ENCODE peak calls at places on chromosomes 12 and 14, in nine cellular contexts. F, I, B, U, Q, R, N, M and A are unnamed samples.
A peak's percentile ranks its signal among the peaks of the same experiment; 100 is the strongest.

GRCh38 chr12:116142936-116143882 is 134.3 kb downstream of the MED13L start:
- DNase-seq in F (peak; percentile 33), M (peak; percentile 49), U (no peak), B (no peak), I (no peak), Q (no peak), N (peak; percentile 79), R (no peak), A (no peak)

GRCh38 chr12:121955258-121956040 is 37.1 kb downstream of the CFAP251 start:
- DNase-seq in N (peak; percentile 29), Q (no peak), M (no peak), F (peak; percentile 48), U (no peak), R (no peak), I (no peak), B (no peak), A (no peak)

GRCh38 chr14:105933238-105933637 is 406.9 kb downstream of the TMEM121 start:
- DNase-seq in I (no peak), M (no peak), Q (no peak), B (no peak), R (peak; percentile 0), N (no peak), F (no peak), U (no peak), A (no peak)

GRCh38 chr14:45246633-45247173 is 6.3 kb downstream of the MIS18BP1 start:
- DNase-seq in R (no peak), F (no peak), B (no peak), U (no peak), N (no peak), I (no peak), M (no peak), Q (no peak), A (no peak)

GRCh38 chr14:51846631-51847488 is 13.6 kb upstream of the GNG2 start:
- DNase-seq in Q (peak; percentile 41), U (peak; percentile 33), M (peak; percentile 26), N (no peak), I (peak; percentile 19), F (no peak), R (no peak), B (peak; percentile 63), A (peak; percentile 28)

GRCh38 chr12:103952497-103952896 is 13.2 kb upstream of the TDG start:
- DNase-seq in R (no peak), F (no peak), I (no peak), B (no peak), Q (no peak), U (no peak), N (no peak), M (no peak), A (no peak)

GRCh38 chr12:128672428-128672827 is 151.3 kb downstream of the SLC15A4 start:
- DNase-seq in U (no peak), M (no peak), R (no peak), Q (no peak), B (no peak), F (no peak), N (no peak), I (no peak), A (no peak)

GRCh38 chr12:27969901-27970390 is 2.6 kb downstream of the PTHLH start:
- DNase-seq in B (peak; percentile 76), I (peak; percentile 37), U (no peak), N (no peak), R (peak; percentile 30), F (peak; percentile 90), Q (peak; percentile 76), M (no peak), A (no peak)

GRCh38 chr12:65867428-65867827 is 43.1 kb downstream of the HMGA2 start:
- DNase-seq in R (no peak), F (no peak), I (no peak), B (no peak), Q (no peak), U (no peak), N (peak; percentile 85), M (no peak), A (peak; percentile 74)

GRCh38 chr14:54976316-54976715 is 50.6 kb downstream of the WDHD1 start:
- DNase-seq in R (no peak), U (no peak), M (peak; percentile 4), I (no peak), B (no peak), N (peak; percentile 60), Q (no peak), F (no peak), A (peak; percentile 83)

GRCh38 chr12:94405378-94406116 is 54.1 kb downstream of the CEP83 start:
- DNase-seq in B (no peak), I (no peak), N (no peak), Q (no peak), U (no peak), F (no peak), R (no peak), M (no peak), A (no peak)

GRCh38 chr12:94401326-94401725 is 58.3 kb downstream of the CEP83 start:
- DNase-seq in N (no peak), B (no peak), F (no peak), M (no peak), R (no peak), Q (no peak), U (no peak), I (no peak), A (no peak)

DNA sequence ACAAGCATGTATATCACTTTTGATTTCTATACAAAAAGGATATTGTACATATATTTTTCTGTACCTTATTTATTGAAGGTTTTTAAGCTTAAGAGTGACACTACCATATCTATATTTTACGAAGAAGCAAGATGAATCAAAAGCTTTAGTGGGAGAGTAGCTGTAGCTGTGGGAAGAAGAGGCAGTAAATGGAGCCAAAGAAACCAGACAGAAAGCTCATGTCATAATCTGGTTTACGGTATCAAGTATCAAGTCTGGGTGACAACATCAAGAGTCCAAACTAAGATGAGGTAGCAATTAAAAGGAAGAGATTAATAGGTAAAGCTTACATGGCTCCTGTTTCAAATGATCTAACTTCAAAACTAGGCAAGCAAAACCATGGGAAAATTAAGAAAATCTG is 54.8 kb downstream of the CEP83 start:
- DNase-seq in M (no peak), Q (no peak), B (no peak), U (no peak), F (no peak), I (no peak), N (no peak), R (no peak), A (no peak)
- H3K4me3 ChIP-seq in M (no peak overlapping the region), Q (no peak overlapping the region), B (peak overlapping the region; percentile 10), U (no peak overlapping the region), F (no peak overlapping the region), I (peak overlapping the region; percentile 39), N (no peak overlapping the region), R (no peak overlapping the region), A (no peak overlapping the region)

GRCh38 chr12:46351138-46351537 is 21.4 kb downstream of the SLC38A2 start:
- DNase-seq in F (no peak), U (no peak), B (no peak), N (no peak), I (no peak), M (no peak), Q (no peak), R (no peak), A (no peak)

GRCh38 chr12:46351861-46352595 is 20.5 kb downstream of the SLC38A2 start:
- DNase-seq in N (no peak), I (no peak), M (no peak), R (no peak), F (no peak), U (no peak), Q (no peak), B (no peak), A (no peak)

GRCh38 chr12:46356655-46357437 is 15.7 kb downstream of the SLC38A2 start:
- DNase-seq in M (no peak), R (no peak), U (no peak), B (no peak), N (no peak), I (no peak), F (no peak), Q (no peak), A (no peak)

GRCh38 chr12:46354799-46355194 is 17.8 kb downstream of the SLC38A2 start:
- DNase-seq in F (no peak), N (no peak), Q (no peak), M (no peak), U (no peak), B (no peak), I (no peak), R (no peak), A (no peak)

DNA sequence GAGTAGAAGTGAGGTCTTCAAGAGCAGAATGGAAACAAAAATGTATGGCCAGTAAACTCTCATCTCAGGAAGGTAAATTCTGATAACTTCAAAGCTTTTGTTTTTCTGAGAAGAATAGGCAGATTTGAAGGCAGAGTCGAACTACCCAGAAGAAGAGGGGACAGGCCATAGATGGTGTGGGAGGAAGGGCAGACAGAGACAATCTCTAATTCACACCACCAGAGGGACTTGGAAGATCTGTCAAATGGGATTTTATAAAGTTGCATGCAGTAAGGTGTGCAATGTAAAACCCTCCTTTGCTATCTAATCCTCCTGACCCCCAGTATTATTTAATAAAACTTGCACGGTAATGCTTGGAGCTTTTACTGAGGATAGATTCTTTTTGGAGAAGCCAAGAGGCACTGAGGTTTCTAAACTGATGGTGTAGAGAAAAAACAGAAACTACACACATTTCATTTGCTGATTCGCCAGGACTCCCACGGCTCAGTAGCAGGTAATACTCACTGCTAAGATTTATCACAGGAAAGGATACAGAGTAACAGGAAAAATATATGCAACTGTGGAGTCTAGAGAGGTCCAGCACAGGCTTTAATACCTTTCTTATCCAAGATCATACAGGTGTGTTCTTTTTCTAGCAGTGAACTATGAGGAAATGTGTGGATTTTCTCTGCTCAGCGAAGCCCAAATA is 18.3 kb downstream of the SLC38A2 start:
- DNase-seq in N (no peak), M (no peak), F (no peak), U (no peak), B (no peak), R (no peak), I (no peak), Q (no peak), A (no peak)
- TF ChIP-seq CTCF in N (no peak), M (no peak), F (peak; percentile 25), U (no peak), B (no peak), R (no peak), I (peak; percentile 35), Q (no peak), A (peak; percentile 15)

DNA sequence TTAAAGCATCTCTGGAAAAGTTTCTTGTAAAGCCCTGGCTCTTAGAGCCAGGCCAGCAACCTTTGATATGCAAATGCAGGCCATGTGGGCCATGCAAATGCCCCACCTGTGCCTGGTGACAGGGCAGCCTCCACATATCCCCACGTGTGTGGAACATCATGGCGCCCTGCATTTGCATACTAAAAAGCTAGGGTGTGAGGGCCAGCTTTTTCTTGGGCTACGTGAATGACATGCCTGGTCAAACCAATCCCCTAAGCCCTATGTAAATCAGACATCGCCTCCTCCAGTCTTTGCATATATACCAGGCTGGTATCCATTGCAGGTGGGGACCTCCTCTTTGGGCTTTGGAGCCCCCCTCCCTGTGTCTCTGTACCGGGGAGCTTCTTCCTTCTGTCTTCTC is 6.4 kb downstream of the CSRP2 start:
- DNase-seq in Q (no peak), I (no peak), R (no peak), N (no peak), F (no peak), M (no peak), B (no peak), U (no peak), A (no peak)
- H3K4me3 ChIP-seq in Q (no peak overlapping the region), I (no peak overlapping the region), R (no peak overlapping the region), N (no peak overlapping the region), F (no peak overlapping the region), M (no peak overlapping the region), B (no peak overlapping the region), U (no peak overlapping the region), A (no peak overlapping the region)

DNA sequence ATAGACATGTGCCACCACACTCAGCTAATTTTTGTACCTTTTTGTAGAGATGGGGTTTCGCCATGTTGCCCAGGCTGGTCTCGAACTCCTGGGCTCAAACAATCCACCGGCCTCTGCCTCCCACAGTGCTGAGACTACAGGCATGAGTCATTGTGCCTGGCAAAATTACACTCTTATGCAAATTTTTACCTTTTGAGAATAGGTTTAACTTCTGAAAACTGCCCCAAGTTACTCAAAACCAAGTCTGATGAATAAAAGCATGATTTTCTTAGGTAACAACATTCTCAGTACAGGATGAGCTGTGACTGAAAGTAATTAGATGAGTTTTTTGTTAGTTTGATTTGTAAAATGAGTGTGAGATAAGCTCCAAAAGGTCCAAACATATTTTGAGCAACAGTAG is 166.0 kb downstream of the RPS29 start:
- DNase-seq in R (no peak), Q (no peak), N (no peak), B (no peak), M (no peak), U (no peak), I (no peak), F (no peak), A (no peak)
- TF ChIP-seq CTCF in R (no peak), Q (no peak), N (no peak), B (no peak), M (no peak), U (no peak), I (no peak), F (no peak), A (no peak)